ENCODE peak calls at places on chromosome 14, in five cellular contexts. G is CD8-positive, alpha-beta T cell; C is H1; P is cardiac fibroblast; B is COR-L47. X is an unnamed sample.

GRCh38 chr14:93906341-93907329 is 20.5 kb upstream of the FAM181A start:
- DNase-seq in G (no peak), C (peak), P (peak), B (peak), X (peak)

GRCh38 chr14:106268013-106268727 is 741.8 kb downstream of the TMEM121 start:
- DNase-seq in G (peak), C (no peak), P (no peak), B (peak), X (no peak)

GRCh38 chr14:21672116-21672515 is 1.5 kb downstream of the OR4E1 start:
- DNase-seq in G (no peak), C (no peak), P (peak), B (no peak), X (no peak)

GRCh38 chr14:58638231-58639205 is 756 bp downstream of the DACT1 start:
- DNase-seq in G (no peak), C (peak), P (peak), B (peak), X (no peak)

GRCh38 chr14:59183150-59183549 is 5.3 kb upstream of the DAAM1 start:
- DNase-seq in G (no peak), C (no peak), P (no peak), B (no peak), X (no peak)

GRCh38 chr14:81269100-81269978 is 48.6 kb upstream of the GTF2A1 start:
- DNase-seq in G (no peak), C (no peak), P (peak), B (peak), X (peak)

GRCh38 chr14:37931998-37932397 is 275.7 kb upstream of the SSTR1 start:
- DNase-seq in G (no peak), C (no peak), P (no peak), B (no peak), X (no peak)

GRCh38 chr14:34012978-34013713 is 62.3 kb upstream of the EGLN3 start:
- DNase-seq in G (no peak), C (no peak), P (no peak), B (no peak), X (peak)

GRCh38 chr14:64502476-64503183 is 1.0 kb downstream of the ZBTB25 start:
- DNase-seq in G (no peak), C (no peak), P (no peak), B (peak), X (no peak)

GRCh38 chr14:28784262-28785021 is 17.9 kb downstream of the FOXG1 start:
- DNase-seq in G (no peak), C (no peak), P (no peak), B (no peak), X (no peak)

GRCh38 chr14:69848903-69849391 is 30.3 kb upstream of the SMOC1 start:
- DNase-seq in G (no peak), C (no peak), P (no peak), B (no peak), X (peak)

GRCh38 chr14:69105326-69105725 is 47.6 kb downstream of the DCAF5 start:
- DNase-seq in G (no peak), C (no peak), P (peak), B (no peak), X (no peak)

GRCh38 chr14:23177181-23177580 is 6.3 kb downstream of the SLC7A8 start:
- DNase-seq in G (no peak), C (no peak), P (no peak), B (no peak), X (no peak)

GRCh38 chr14:92513204-92513965 is at the start of gene RIN3:
- DNase-seq in G (no peak), C (peak), P (peak), B (no peak), X (no peak)

GRCh38 chr14:97022741-97023140 is 225.6 kb downstream of the VRK1 start:
- DNase-seq in G (no peak), C (no peak), P (no peak), B (no peak), X (no peak)

GRCh38 chr14:21860172-21860571 is 186.6 kb upstream of the OR4E1 start:
- DNase-seq in G (no peak), C (peak), P (peak), B (no peak), X (no peak)

GRCh38 chr14:93713726-93714405 is 74.4 kb downstream of the PRIMA1 start:
- DNase-seq in G (no peak), C (peak), P (no peak), B (no peak), X (no peak)

GRCh38 chr14:104804481-104805325 is 3.8 kb downstream of the ZBTB42 start:
- DNase-seq in G (no peak), C (no peak), P (no peak), B (no peak), X (no peak)

GRCh38 chr14:93901813-93902212 is 25.3 kb upstream of the FAM181A start:
- DNase-seq in G (no peak), C (no peak), P (no peak), B (no peak), X (no peak)

GRCh38 chr14:104245075-104245474 is 106.7 kb downstream of the KIF26A start:
- DNase-seq in G (no peak), C (peak), P (no peak), B (no peak), X (no peak)

GRCh38 chr14:26276757-26277156 is 321.1 kb downstream of the NOVA1 start:
- DNase-seq in G (no peak), C (no peak), P (no peak), B (peak), X (no peak)

GRCh38 chr14:82055511-82055910 is 521.9 kb upstream of the SEL1L start:
- DNase-seq in G (no peak), C (no peak), P (no peak), B (no peak), X (no peak)

GRCh38 chr14:71659165-71659564 is 273.1 kb upstream of the RGS6 start:
- DNase-seq in G (no peak), C (no peak), P (peak), B (no peak), X (no peak)

GRCh38 chr14:36662543-36663403 is 1.1 kb downstream of the PAX9 start:
- DNase-seq in G (no peak), C (peak), P (no peak), B (peak), X (no peak)

GRCh38 chr14:64147126-64147790 is 146.9 kb downstream of the ESR2 start:
- DNase-seq in G (no peak), C (no peak), P (peak), B (no peak), X (no peak)

GRCh38 chr14:90678420-90678819 is 137.8 kb downstream of the TTC7B start:
- DNase-seq in G (no peak), C (no peak), P (peak), B (no peak), X (no peak)

GRCh38 chr14:106083082-106083481 is 556.7 kb downstream of the TMEM121 start:
- DNase-seq in G (no peak), C (no peak), P (no peak), B (no peak), X (no peak)

GRCh38 chr14:60381909-60382308 is 104.0 kb downstream of the C14orf39 start:
- DNase-seq in G (no peak), C (no peak), P (no peak), B (no peak), X (no peak)

GRCh38 chr14:102878174-102878969 is 44.1 kb upstream of the AMN start:
- DNase-seq in G (no peak), C (no peak), P (no peak), B (no peak), X (no peak)

GRCh38 chr14:65850429-65851145 is 438.1 kb downstream of the FUT8 start:
- DNase-seq in G (no peak), C (no peak), P (no peak), B (peak), X (peak)

GRCh38 chr14:99452968-99453367 is 27.7 kb downstream of the SETD3 start:
- DNase-seq in G (no peak), C (no peak), P (no peak), B (no peak), X (no peak)

GRCh38 chr14:49553892-49554291 is 32.3 kb downstream of the RPS29 start:
- DNase-seq in G (no peak), C (no peak), P (no peak), B (peak), X (no peak)

GRCh38 chr14:74905595-74906142 is 17.4 kb downstream of the RPS6KL1 start:
- DNase-seq in G (peak), C (peak), P (peak), B (peak), X (peak)

GRCh38 chr14:75257241-75257640 is 21.4 kb upstream of the FOS start:
- DNase-seq in G (no peak), C (no peak), P (peak), B (no peak), X (no peak)

GRCh38 chr14:92380131-92380530 is 57.2 kb downstream of the SLC24A4 start:
- DNase-seq in G (no peak), C (no peak), P (no peak), B (no peak), X (no peak)

GRCh38 chr14:50088731-50089130 is 27.6 kb downstream of the VCPKMT start:
- DNase-seq in G (no peak), C (no peak), P (no peak), B (no peak), X (no peak)

GRCh38 chr14:90175631-90176030 is 80.7 kb upstream of the PSMC1 start:
- DNase-seq in G (no peak), C (no peak), P (no peak), B (no peak), X (no peak)

GRCh38 chr14:96264850-96265249 is 8.8 kb downstream of the BDKRB1 start:
- DNase-seq in G (no peak), C (no peak), P (peak), B (no peak), X (no peak)